ENCODE peak calls at places on chromosomes 5 and 9, in six cellular contexts. F, E, K, N, L and S are unnamed samples.

GRCh38 chr5:135340568-135340967 is 58.5 kb downstream of the MACROH2A1 start:
- DNase-seq in F (no peak), E (no peak), K (no peak), N (no peak), L (no peak), S (no peak)

GRCh38 chr5:42109006-42109572 is 184.0 kb downstream of the FBXO4 start:
- DNase-seq in F (no peak), E (no peak), K (no peak), N (no peak), L (no peak), S (no peak)

GRCh38 chr5:165460911-165461310 is 1955.5 kb downstream of the MAT2B start:
- DNase-seq in F (no peak), E (no peak), K (no peak), N (no peak), L (no peak), S (no peak)

GRCh38 chr5:142757564-142757963 is 12.6 kb upstream of the ARHGAP26 start:
- DNase-seq in F (no peak), E (no peak), K (no peak), N (no peak), L (no peak), S (no peak)

GRCh38 chr9:77588319-77588937 is 59.7 kb downstream of the GNA14 start:
- DNase-seq in F (no peak), E (no peak), K (peak), N (no peak), L (peak), S (peak)

GRCh38 chr9:110782701-110783100 is 114.1 kb downstream of the MUSK start:
- DNase-seq in F (no peak), E (no peak), K (no peak), N (no peak), L (no peak), S (no peak)

GRCh38 chr5:35476046-35476445 is 141.6 kb upstream of the SPEF2 start:
- DNase-seq in F (no peak), E (no peak), K (no peak), N (no peak), L (peak), S (no peak)

GRCh38 chr5:61752588-61752987 is 420.5 kb downstream of the ZSWIM6 start:
- DNase-seq in F (no peak), E (no peak), K (no peak), N (no peak), L (no peak), S (no peak)

GRCh38 chr5:75651575-75651974 is 40.3 kb downstream of the ANKDD1B start:
- DNase-seq in F (no peak), E (no peak), K (no peak), N (no peak), L (no peak), S (no peak)

GRCh38 chr9:37408933-37409710 is 13.4 kb upstream of the GRHPR start:
- DNase-seq in F (no peak), E (no peak), K (no peak), N (peak), L (no peak), S (no peak)

GRCh38 chr5:39352170-39352569 is 12.1 kb downstream of the C9 start:
- DNase-seq in F (no peak), E (no peak), K (no peak), N (no peak), L (no peak), S (no peak)

GRCh38 chr5:124280044-124280443 is 466.4 kb downstream of the ZNF608 start:
- DNase-seq in F (no peak), E (no peak), K (no peak), N (no peak), L (no peak), S (no peak)

GRCh38 chr5:159050408-159051091 is 49.2 kb downstream of the EBF1 start:
- DNase-seq in F (no peak), E (no peak), K (no peak), N (no peak), L (peak), S (no peak)

GRCh38 chr5:173592050-173592669 is 24.3 kb downstream of the BOD1 start:
- DNase-seq in F (no peak), E (peak), K (peak), N (no peak), L (peak), S (no peak)

GRCh38 chr5:9869616-9870288 is 239.6 kb upstream of the TAS2R1 start:
- DNase-seq in F (no peak), E (no peak), K (no peak), N (no peak), L (no peak), S (no peak)

GRCh38 chr5:102681403-102681983 is 73.6 kb upstream of the PAM start:
- DNase-seq in F (peak), E (peak), K (peak), N (peak), L (peak), S (peak)

GRCh38 chr5:89930591-89931383 is 478.8 kb downstream of the CETN3 start:
- DNase-seq in F (peak), E (no peak), K (no peak), N (peak), L (no peak), S (peak)

GRCh38 chr5:171521219-171521633 is 101.8 kb downstream of the FGF18 start:
- DNase-seq in F (no peak), E (no peak), K (peak), N (no peak), L (no peak), S (peak)

DNA sequence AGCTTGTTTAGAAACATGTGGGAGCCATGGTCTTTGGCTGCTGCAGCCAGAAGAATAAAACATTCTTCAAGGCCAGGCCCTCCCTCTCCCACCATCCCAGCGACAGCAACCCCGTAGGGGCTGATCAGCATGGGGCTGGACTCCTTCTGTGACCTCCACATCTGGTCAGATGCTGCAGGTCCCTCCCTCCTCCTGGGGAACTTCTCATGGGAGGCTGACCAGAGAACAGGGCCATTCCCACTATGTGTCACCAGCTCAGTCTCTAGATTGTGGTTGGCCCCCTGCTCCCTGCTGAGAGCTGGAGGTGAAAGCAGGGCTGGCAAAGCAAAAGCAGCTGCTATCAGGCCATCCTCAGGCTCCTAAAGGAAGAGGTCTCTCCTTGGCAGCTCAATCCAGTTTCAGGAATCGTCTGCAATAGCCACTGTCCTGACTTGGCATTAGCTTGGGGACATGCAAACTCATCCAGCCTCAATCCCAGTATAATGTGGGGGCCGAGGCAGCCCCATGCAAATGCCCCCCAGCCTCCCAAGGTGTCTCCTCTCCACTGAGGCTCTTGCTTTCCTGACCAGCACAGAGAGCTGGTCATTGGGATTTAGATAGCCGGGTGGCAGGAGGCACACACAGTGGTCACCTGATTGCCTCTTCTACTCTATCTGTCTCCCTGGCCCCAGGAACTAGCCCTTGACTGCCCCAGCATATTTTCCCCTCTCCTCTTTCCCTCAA is 81.5 kb downstream of the NRG2 start:
- DNase-seq in F (no peak), E (no peak), K (no peak), N (peak), L (no peak), S (no peak)
- TF ChIP-seq MYC in F (no peak), E (no peak), K (no peak), N (no peak), L (no peak), S (no peak)

DNA sequence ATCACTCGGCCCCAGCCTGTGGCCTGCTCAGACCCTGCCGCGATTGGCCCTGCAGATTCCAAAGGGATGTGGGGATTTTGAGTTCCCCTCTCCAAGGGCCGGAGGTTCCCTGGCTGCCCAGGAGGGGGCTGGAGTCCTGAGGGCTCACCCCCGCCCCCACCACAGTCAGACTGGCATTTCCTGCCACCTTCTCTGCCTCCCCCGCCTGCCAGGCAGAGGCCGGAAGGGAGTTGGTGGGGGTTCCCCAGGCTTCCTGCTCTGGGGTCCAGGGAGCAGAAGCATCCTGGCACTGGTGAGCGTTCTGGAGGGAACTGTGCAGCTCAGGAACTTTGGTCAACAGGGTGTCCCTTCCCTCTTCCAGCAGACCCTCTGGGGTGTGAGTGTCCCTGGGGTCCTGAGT is 70.6 kb downstream of the RXRA start:
- DNase-seq in F (no peak), E (no peak), K (no peak), N (no peak), L (peak), S (peak)
- TF ChIP-seq MYC in F (no peak), E (no peak), K (no peak), N (no peak), L (no peak), S (no peak)

DNA sequence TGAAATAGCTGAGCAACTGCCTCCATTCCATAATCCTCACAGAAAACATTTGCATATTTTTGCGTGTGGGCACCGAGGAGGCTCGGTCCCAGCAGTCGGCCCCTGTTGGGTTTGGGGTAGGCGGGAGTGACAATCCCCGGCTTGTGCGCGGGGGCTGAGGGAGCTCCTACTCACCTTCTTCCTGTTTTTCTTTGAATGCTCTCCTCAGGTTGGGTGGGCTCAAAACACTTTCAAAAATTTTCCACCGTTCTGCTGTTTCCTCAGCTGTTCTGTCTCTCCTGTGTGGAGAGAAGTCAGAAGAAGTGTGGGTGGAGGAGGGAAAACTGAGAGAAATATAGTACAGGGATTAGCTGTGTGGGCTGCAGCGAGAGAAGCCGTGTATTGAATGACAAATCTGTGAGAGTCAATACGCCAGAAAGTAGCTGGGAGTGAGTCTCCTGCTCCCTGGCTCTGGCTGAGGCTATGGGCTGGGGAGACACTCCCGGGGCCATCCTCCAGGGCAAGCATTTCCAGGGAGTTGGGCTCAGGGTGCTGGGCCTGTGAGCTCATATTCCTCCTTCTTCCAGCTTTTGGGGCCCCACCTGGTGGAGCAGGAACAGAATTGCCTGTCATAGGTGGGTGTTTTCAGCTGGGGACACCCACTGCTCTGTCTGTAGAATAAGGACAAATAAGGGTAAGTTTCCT is 84.7 kb downstream of the CMYA5 start:
- DNase-seq in F (peak), E (peak), K (peak), N (no peak), L (peak), S (no peak)
- TF ChIP-seq MYC in F (no peak), E (no peak), K (no peak), N (no peak), L (no peak), S (no peak)

DNA sequence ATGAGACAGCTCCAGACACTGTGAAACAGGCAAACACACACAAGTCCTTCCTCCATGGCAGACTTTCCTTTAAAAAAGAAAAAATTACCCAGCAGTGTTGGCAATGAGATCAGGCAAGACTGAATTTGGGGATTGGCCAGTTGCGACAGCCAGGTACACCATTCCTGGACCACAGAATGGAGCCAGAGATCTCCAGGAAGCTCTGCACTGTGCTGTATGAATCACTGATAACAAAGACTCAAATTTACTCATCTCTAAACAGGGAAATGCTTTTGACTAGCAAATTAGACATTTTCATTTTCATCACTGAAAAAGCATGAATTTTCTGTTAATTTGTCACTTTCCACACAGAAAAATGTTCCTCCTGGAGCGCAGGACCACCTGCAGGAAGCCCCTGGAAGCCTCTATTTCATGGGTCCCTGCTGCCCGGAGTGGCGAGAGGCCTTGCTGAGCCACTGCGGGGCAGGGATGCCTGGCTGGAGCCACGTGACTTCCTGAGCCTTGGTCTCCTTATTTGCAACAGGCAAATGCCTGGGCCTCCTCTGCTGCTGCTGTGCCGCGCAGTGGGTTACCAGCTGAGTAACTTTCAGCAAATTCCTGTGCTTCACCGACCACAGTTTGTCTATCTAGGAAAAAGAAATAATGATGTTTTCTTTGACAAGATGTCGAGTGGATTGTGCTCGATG is 185.9 kb upstream of the ZNF618 start:
- DNase-seq in F (no peak), E (no peak), K (no peak), N (no peak), L (no peak), S (no peak)
- TF ChIP-seq MYC in F (no peak), E (no peak), K (no peak), N (no peak), L (no peak), S (no peak)

GRCh38 chr9:128136816-128137793 is 9.6 kb upstream of the PTGES2 start:
- DNase-seq in F (no peak), E (peak), K (no peak), N (no peak), L (no peak), S (no peak)
- TF ChIP-seq MYC in F (no peak), E (no peak), K (no peak), N (no peak), L (no peak), S (no peak)

GRCh38 chr9:100351508-100351907 is 1.2 kb downstream of the TEX10 start:
- DNase-seq in F (no peak), E (no peak), K (no peak), N (no peak), L (no peak), S (no peak)

GRCh38 chr9:100354121-100354800 is 1.5 kb upstream of the TEX10 start:
- DNase-seq in F (no peak), E (no peak), K (no peak), N (no peak), L (peak), S (no peak)

GRCh38 chr9:100352727-100353505 is at the start of gene TEX10:
- DNase-seq in F (peak), E (peak), K (peak), N (peak), L (peak), S (peak)

GRCh38 chr9:100350188-100350587 is 2.6 kb downstream of the TEX10 start:
- DNase-seq in F (no peak), E (peak), K (no peak), N (no peak), L (peak), S (no peak)

GRCh38 chr9:100352201-100352726 is 478 bp downstream of the TEX10 start:
- DNase-seq in F (no peak), E (peak), K (peak), N (no peak), L (peak), S (peak)
- TF ChIP-seq MYC in F (no peak), E (no peak), K (no peak), N (no peak), L (no peak), S (no peak)